ENCODE peak calls at places on chromosomes 4 and X, in nine cellular contexts. U, L, A, H, P, S, I, B and M are unnamed samples.

GRCh38 chr4:53962516-53963225 is 101.7 kb downstream of the CHIC2 start:
- DNase-seq in H (peak; percentile 30), P (peak; percentile 41), L (no peak), I (no peak), U (peak; percentile 65), A (no peak), B (peak; percentile 13), S (peak; percentile 18), M (no peak)

GRCh38 chr4:105895609-105896460 is 564 bp downstream of the NPNT start:
- DNase-seq in I (peak; percentile 26), S (no peak), B (peak; percentile 88), P (peak; percentile 37), A (peak; percentile 59), L (peak; percentile 52), U (peak; percentile 3), H (peak; percentile 35), M (peak; percentile 67)

GRCh38 chrX:10172867-10173266 is 16.1 kb downstream of the CLCN4 start:
- DNase-seq in L (no peak), A (no peak), B (no peak), I (no peak), H (no peak), U (peak; percentile 26), P (no peak), S (no peak), M (no peak)

GRCh38 chrX:130801901-130802300 is 101.1 kb downstream of the ENOX2 start:
- DNase-seq in S (peak; percentile 26), A (no peak), P (no peak), I (no peak), U (peak; percentile 28), L (no peak), H (no peak), B (no peak), M (no peak)

GRCh38 chrX:130108647-130109428 is 1.5 kb downstream of the ELF4 start:
- DNase-seq in B (no peak), U (no peak), I (no peak), P (peak; percentile 44), L (no peak), A (peak; percentile 84), S (no peak), H (peak; percentile 44), M (no peak)

GRCh38 chr4:84800256-84800655 is 166.2 kb downstream of the WDFY3 start:
- DNase-seq in S (no peak), L (no peak), P (peak; percentile 60), U (no peak), I (no peak), H (peak; percentile 52), B (no peak), A (no peak), M (no peak)

GRCh38 chrX:70087857-70088256 is 25.6 kb downstream of the OTUD6A start:
- DNase-seq in L (no peak), U (peak; percentile 58), A (no peak), S (peak; percentile 64), I (peak; percentile 13), H (peak; percentile 59), P (no peak), B (no peak), M (no peak)

GRCh38 chrX:40864972-40865371 is 129.6 kb upstream of the MED14 start:
- DNase-seq in S (peak; percentile 40), H (no peak), B (no peak), A (no peak), I (no peak), P (no peak), L (no peak), U (peak; percentile 23), M (no peak)

GRCh38 chr4:28555851-28556250 is 1695.2 kb downstream of the STIM2 start:
- DNase-seq in A (no peak), U (no peak), I (no peak), B (no peak), H (peak; percentile 47), L (no peak), S (peak; percentile 6), P (no peak), M (no peak)

GRCh38 chr4:66023061-66023460 is 352.8 kb upstream of the EPHA5 start:
- DNase-seq in L (no peak), H (no peak), P (no peak), B (no peak), A (no peak), I (no peak), U (no peak), S (no peak), M (no peak)

GRCh38 chr4:66014146-66014765 is 344.0 kb upstream of the EPHA5 start:
- DNase-seq in B (no peak), U (no peak), P (no peak), I (no peak), L (no peak), H (no peak), S (no peak), A (no peak), M (peak; percentile 9)

GRCh38 chr4:66016240-66016639 is 346.0 kb upstream of the EPHA5 start:
- DNase-seq in H (no peak), A (no peak), B (no peak), L (no peak), P (no peak), U (no peak), I (no peak), S (no peak), M (no peak)

GRCh38 chr4:66017671-66018070 is 347.4 kb upstream of the EPHA5 start:
- DNase-seq in U (no peak), H (no peak), S (no peak), A (no peak), I (no peak), B (no peak), P (no peak), L (no peak), M (no peak)
- H3K27ac ChIP-seq in U (no peak overlapping the region), H (no peak overlapping the region), S (no peak overlapping the region), A (no peak overlapping the region), I (no peak overlapping the region), B (no peak overlapping the region), P (no peak overlapping the region), L (no peak overlapping the region), M (no peak overlapping the region)

GRCh38 chr4:152644130-152644529 is 35.7 kb downstream of the TMEM154 start:
- DNase-seq in A (no peak), I (no peak), P (no peak), B (no peak), H (no peak), U (no peak), L (no peak), S (no peak), M (no peak)

GRCh38 chr4:152643153-152644035 is 36.4 kb downstream of the TMEM154 start:
- DNase-seq in P (no peak), A (peak; percentile 82), S (no peak), H (no peak), L (peak; percentile 60), B (no peak), U (peak; percentile 46), I (no peak), M (no peak)

GRCh38 chr4:152635876-152636275 is 43.9 kb downstream of the TMEM154 start:
- DNase-seq in P (no peak), B (no peak), A (no peak), I (no peak), S (no peak), U (peak; percentile 77), H (no peak), L (no peak), M (no peak)

GRCh38 chr4:152640058-152640921 is 39.5 kb downstream of the TMEM154 start:
- DNase-seq in B (no peak), H (peak; percentile 61), P (peak; percentile 36), L (no peak), U (peak; percentile 41), I (peak; percentile 30), A (no peak), S (peak; percentile 51), M (no peak)
- H3K27ac ChIP-seq in B (no peak overlapping the region), H (no peak overlapping the region), P (no peak overlapping the region), L (no peak overlapping the region), U (no peak overlapping the region), I (no peak overlapping the region), A (no peak overlapping the region), S (no peak overlapping the region), M (no peak overlapping the region)

GRCh38 chr4:88969746-88970145 is 87.2 kb downstream of the FAM13A start:
- DNase-seq in H (no peak), U (no peak), L (no peak), I (no peak), B (no peak), P (no peak), A (no peak), S (no peak), M (no peak)
- H3K27ac ChIP-seq in H (no peak overlapping the region), U (peak overlapping the region; percentile 80), L (no peak overlapping the region), I (no peak overlapping the region), B (no peak overlapping the region), P (no peak overlapping the region), A (no peak overlapping the region), S (no peak overlapping the region), M (no peak overlapping the region)

DNA sequence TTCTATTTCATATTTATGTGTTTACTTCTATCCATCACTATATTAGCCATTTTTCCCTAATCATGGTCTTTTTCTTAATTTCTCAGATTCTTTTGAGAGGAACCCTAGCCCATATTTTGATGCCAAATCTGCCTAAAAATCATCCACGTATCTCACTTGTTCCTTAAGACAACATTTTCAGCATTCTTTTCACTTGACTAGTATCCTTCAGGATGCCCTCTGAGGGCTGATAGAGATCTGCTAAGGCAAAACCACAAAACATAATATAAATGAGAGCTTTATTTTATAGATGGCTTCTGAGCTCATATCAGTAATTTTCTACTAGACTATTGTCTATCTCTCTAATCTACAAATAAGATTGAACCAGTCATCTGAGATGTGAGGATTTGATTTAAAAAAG is 341.9 kb downstream of the GPM6A start:
- DNase-seq in L (no peak), A (no peak), H (peak; percentile 64), I (no peak), U (no peak), P (no peak), S (no peak), B (no peak), M (no peak)
- H3K27ac ChIP-seq in L (no peak overlapping the region), A (no peak overlapping the region), H (no peak overlapping the region), I (no peak overlapping the region), U (no peak overlapping the region), P (no peak overlapping the region), S (no peak overlapping the region), B (no peak overlapping the region), M (no peak overlapping the region)